ENCODE peak calls at places on chromosomes 3 and 15, in six cellular contexts. Q, F, P, D, J and R are unnamed samples.

GRCh38 chr3:126538316-126538715 is 14.4 kb downstream of the CHST13 start:
- DNase-seq in Q (no peak), F (no peak), P (no peak), D (no peak), J (no peak), R (no peak)

GRCh38 chr15:67701669-67702068 is 123.6 kb upstream of the SKOR1 start:
- DNase-seq in Q (peak), F (no peak), P (no peak), D (no peak), J (no peak), R (no peak)

GRCh38 chr3:5638550-5638949 is 451.0 kb downstream of the EDEM1 start:
- DNase-seq in Q (no peak), F (no peak), P (no peak), D (no peak), J (no peak), R (no peak)

GRCh38 chr3:61250784-61251173 is 473 bp downstream of the FHIT start:
- DNase-seq in Q (no peak), F (peak), P (peak), D (peak), J (no peak), R (no peak)

GRCh38 chr15:99014803-99015676 is 7.4 kb upstream of the PGPEP1L start:
- DNase-seq in Q (peak), F (peak), P (peak), D (peak), J (peak), R (no peak)

GRCh38 chr3:72587282-72587681 is 261.0 kb downstream of the SHQ1 start:
- DNase-seq in Q (no peak), F (no peak), P (no peak), D (no peak), J (no peak), R (no peak)

GRCh38 chr3:108404409-108404808 is 106.0 kb downstream of the MYH15 start:
- DNase-seq in Q (peak), F (no peak), P (no peak), D (no peak), J (no peak), R (no peak)

GRCh38 chr3:185175370-185175987 is 22.6 kb upstream of the C3orf70 start:
- DNase-seq in Q (peak), F (peak), P (peak), D (peak), J (no peak), R (no peak)

GRCh38 chr3:46576899-46577298 is 10.8 kb upstream of the LRRC2 start:
- DNase-seq in Q (no peak), F (no peak), P (no peak), D (no peak), J (no peak), R (no peak)